ENCODE peak calls at places on chromosomes 3 and 15, in six cellular contexts. Q is K562, T is adrenal gland, F is Peyer's patch, E is heart right ventricle, W is ovary. J is an unnamed sample.

GRCh38 chr3:29764603-29765254 is 483.9 kb downstream of the RBMS3 start:
- DNase-seq in Q (no peak), T (no peak), F (no peak), E (no peak), W (no peak), J (no peak)

GRCh38 chr3:110414851-110415250 is 656.8 kb upstream of the NECTIN3 start:
- DNase-seq in Q (no peak), T (no peak), F (no peak), E (no peak), W (no peak), J (no peak)

GRCh38 chr3:11009898-11010297 is 17.4 kb downstream of the SLC6A1 start:
- DNase-seq in Q (no peak), T (no peak), F (no peak), E (no peak), W (no peak), J (no peak)

GRCh38 chr3:52896613-52897012 is 735 bp downstream of the STIMATE start:
- DNase-seq in Q (no peak), T (no peak), F (no peak), E (no peak), W (no peak), J (no peak)

GRCh38 chr3:37125702-37126101 is 48.7 kb downstream of the LRRFIP2 start:
- DNase-seq in Q (no peak), T (no peak), F (no peak), E (no peak), W (no peak), J (no peak)

GRCh38 chr3:187136936-187137335 is 2.4 kb downstream of the RPL39L start:
- DNase-seq in Q (no peak), T (no peak), F (no peak), E (no peak), W (no peak), J (no peak)

GRCh38 chr3:141452045-141452444 is 34.8 kb upstream of the RASA2 start:
- DNase-seq in Q (peak; percentile 26), T (no peak), F (peak; percentile 67), E (no peak), W (no peak), J (no peak)

GRCh38 chr3:62559831-62560445 is 186.6 kb upstream of the FEZF2 start:
- DNase-seq in Q (no peak), T (no peak), F (no peak), E (no peak), W (no peak), J (no peak)

GRCh38 chr15:79218588-79219200 is 63.8 kb upstream of the ANKRD34C start:
- DNase-seq in Q (peak; percentile 21), T (no peak), F (no peak), E (no peak), W (no peak), J (no peak)

GRCh38 chr15:79321876-79322275 is 11.0 kb downstream of the TMED3 start:
- DNase-seq in Q (no peak), T (no peak), F (no peak), E (no peak), W (no peak), J (no peak)

GRCh38 chr3:150751781-150752263 is 11.1 kb downstream of the SIAH2 start:
- DNase-seq in Q (no peak), T (no peak), F (no peak), E (no peak), W (no peak), J (no peak)

GRCh38 chr3:13513913-13514517 is 33.9 kb downstream of the HDAC11 start:
- DNase-seq in Q (no peak), T (no peak), F (no peak), E (no peak), W (no peak), J (no peak)

GRCh38 chr15:82919231-82919886 is 33.2 kb downstream of the HOMER2 start:
- DNase-seq in Q (no peak), T (peak; percentile 95), F (no peak), E (peak; percentile 27), W (peak; percentile 75), J (peak; percentile 73)

GRCh38 chr15:98787190-98787589 is 138.9 kb downstream of the IGF1R start:
- DNase-seq in Q (no peak), T (no peak), F (no peak), E (no peak), W (no peak), J (no peak)

GRCh38 chr3:175980731-175981130 is 1121.6 kb downstream of the NAALADL2 start:
- DNase-seq in Q (no peak), T (no peak), F (no peak), E (no peak), W (no peak), J (no peak)

GRCh38 chr15:95684693-95685115 is 645.8 kb upstream of the NR2F2 start:
- DNase-seq in Q (peak; percentile 44), T (no peak), F (no peak), E (no peak), W (no peak), J (no peak)

DNA sequence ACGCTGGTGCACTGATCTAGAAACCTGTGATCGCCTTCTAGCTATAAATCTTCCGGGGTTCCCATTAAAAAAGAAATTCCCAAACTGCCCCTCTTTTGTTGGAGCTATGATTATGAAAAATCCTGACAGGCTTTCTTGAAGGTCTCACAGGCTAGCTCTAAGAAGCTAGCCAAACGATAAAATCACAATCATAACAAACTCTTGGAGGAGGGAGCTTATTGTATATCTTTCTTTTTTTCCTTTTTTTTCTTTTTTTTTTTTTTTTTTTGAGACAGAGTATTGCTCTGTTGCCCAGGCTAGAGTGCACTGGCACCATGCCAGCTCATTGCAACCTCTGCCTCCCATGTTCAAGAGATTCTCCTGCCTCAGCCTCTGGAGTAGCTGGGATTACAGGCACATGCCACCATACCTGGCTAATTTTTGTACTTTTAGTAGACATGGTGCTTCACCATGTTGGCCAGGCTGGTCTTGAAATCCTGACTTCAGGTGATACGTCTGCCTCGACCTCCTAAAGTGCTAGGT is 72.0 kb downstream of the MYO1E start:
- DNase-seq in Q (no peak), T (no peak), F (peak; percentile 69), E (peak; percentile 26), W (peak; percentile 42), J (no peak)
- H3K27ac ChIP-seq in Q (no peak overlapping the region), T (no peak overlapping the region), F (peak overlapping the region; percentile 72), E (no peak overlapping the region), W (no peak overlapping the region), J (peak overlapping the region; percentile 51)

GRCh38 chr3:79766474-79767193 is 1.2 kb downstream of the ROBO1 start:
- DNase-seq in Q (no peak), T (peak; percentile 58), F (no peak), E (no peak), W (peak; percentile 37), J (no peak)

GRCh38 chr3:79769234-79769633 is 1.4 kb upstream of the ROBO1 start:
- DNase-seq in Q (no peak), T (no peak), F (no peak), E (no peak), W (no peak), J (no peak)

GRCh38 chr3:79765854-79766253 is 1.9 kb downstream of the ROBO1 start:
- DNase-seq in Q (no peak), T (no peak), F (no peak), E (no peak), W (no peak), J (no peak)

GRCh38 chr3:79767953-79768282 is at the start of gene ROBO1:
- DNase-seq in Q (no peak), T (no peak), F (no peak), E (no peak), W (no peak), J (no peak)

GRCh38 chr3:79767194-79767952 is 425 bp downstream of the ROBO1 start:
- DNase-seq in Q (no peak), T (no peak), F (no peak), E (no peak), W (no peak), J (no peak)
- H3K4me3 ChIP-seq in Q (no peak overlapping the region), T (no peak overlapping the region), F (no peak overlapping the region), E (no peak overlapping the region), W (peak overlapping the region; percentile 23), J (no peak overlapping the region)

DNA sequence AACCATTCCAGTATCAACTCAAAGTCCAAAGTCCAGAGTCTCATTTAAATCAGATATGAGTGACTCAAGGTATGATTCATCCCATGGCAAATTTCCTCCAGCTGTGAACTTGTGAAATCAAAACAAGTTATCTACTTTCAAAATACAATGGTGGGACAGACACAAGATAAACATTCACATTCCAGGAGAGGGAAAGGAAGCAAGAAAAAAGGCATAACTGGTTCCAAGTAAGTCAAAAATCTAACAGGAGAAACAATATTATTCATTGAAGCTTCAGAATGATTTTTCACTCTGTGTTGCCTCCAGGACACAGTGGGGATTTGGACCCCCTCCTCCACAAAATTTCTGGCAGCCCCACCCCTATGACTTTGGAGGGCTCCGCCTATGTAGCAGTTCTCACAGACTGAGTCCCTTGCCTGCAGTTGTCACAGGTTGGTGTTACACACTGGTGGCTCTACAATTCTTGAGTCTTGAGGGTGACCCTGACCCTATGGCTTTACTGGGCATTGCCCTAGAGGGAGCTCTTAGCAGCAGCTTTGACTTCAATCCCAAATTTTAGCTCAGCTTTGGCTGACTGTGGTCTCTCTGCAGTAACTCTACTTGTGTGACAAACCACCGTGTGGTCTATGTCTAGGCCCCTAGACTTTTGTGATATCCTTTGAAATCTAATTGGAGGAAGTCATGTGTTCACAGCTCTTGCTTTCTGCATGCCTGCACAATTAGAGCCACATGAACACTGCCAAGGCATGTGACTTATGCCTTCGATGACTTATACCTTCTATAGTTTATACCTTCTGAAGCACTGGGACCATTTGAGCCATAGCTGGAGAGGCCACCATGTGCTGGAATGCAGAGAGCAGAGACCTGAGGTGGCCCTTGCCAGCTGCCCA is 644.2 kb downstream of the GRM7 start:
- DNase-seq in Q (no peak), T (no peak), F (no peak), E (peak; percentile 15), W (no peak), J (no peak)
- TF ChIP-seq CTCF in Q (no peak), T (no peak), F (no peak), E (no peak), W (no peak), J (no peak)

DNA sequence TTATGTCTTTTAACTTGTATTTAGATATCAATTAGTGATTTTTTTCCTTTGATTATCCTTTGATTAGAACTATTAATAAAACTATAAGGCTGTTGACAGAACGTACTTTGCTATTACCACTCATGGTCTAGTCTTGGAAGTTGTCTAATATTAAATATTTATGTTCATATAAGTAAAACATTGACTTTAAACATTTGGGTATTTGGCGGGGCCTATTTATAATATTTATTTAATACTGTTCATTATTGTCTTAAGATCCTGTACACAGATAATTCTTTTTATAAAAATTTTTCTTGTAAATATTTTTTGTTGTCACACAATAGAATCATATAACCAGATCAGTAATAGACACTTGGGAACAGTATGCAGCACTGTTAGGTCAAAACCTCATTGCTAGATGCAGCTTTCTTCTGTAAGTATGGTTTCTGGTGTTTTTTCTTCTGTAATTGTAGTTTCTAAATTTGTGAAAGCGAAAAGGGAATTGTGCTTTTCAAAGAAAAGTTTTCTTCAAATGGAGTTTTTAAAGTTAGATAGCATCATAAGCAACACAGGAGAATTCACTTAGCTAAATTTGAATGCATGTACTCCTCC is 93.4 kb downstream of the FNDC3B start:
- DNase-seq in Q (no peak), T (no peak), F (no peak), E (no peak), W (no peak), J (no peak)
- H3K27ac ChIP-seq in Q (no peak overlapping the region), T (no peak overlapping the region), F (no peak overlapping the region), E (no peak overlapping the region), W (no peak overlapping the region), J (no peak overlapping the region)